ENCODE peak calls at places on chromosomes 5 and 9, in ten cellular contexts. R is CD8-positive, alpha-beta memory T cell; H is stomach; Y is CD8-positive, alpha-beta T cell; E is SK-N-SH; L is kidney epithelial cell; G is trophoblast cell; S is H1; Z is pancreas; U is HepG2. A is an unnamed sample.

GRCh38 chr5:132962429-132962928 is 955 bp downstream of the AFF4 start:
- DNase-seq in R (peak; percentile 39), H (no peak), Y (no peak), E (peak; percentile 56), L (no peak), G (no peak), S (no peak), Z (peak; percentile 33), U (peak; percentile 34), A (no peak)

GRCh38 chr9:107336718-107337360 is 53.8 kb downstream of the RAD23B start:
- DNase-seq in R (no peak), H (peak; percentile 73), Y (no peak), E (no peak), L (peak; percentile 35), G (no peak), S (no peak), Z (no peak), U (no peak), A (peak; percentile 34)

GRCh38 chr5:168401880-168402279 is 84.4 kb upstream of the RARS1 start:
- DNase-seq in R (no peak), H (peak; percentile 34), Y (no peak), E (no peak), L (peak; percentile 28), G (peak; percentile 64), S (no peak), Z (no peak), U (no peak), A (no peak)

GRCh38 chr5:63726491-63726890 is 235.8 kb downstream of the HTR1A start:
- DNase-seq in R (no peak), H (no peak), Y (no peak), E (no peak), L (no peak), G (no peak), S (no peak), Z (no peak), U (no peak), A (no peak)

GRCh38 chr5:73858054-73858453 is 232.1 kb downstream of the ARHGEF28 start:
- DNase-seq in R (no peak), H (no peak), Y (no peak), E (no peak), L (no peak), G (no peak), S (no peak), Z (no peak), U (peak; percentile 92), A (no peak)

GRCh38 chr5:83927140-83927733 is 206.6 kb upstream of the HAPLN1 start:
- DNase-seq in R (no peak), H (peak; percentile 60), Y (peak; percentile 27), E (peak; percentile 12), L (no peak), G (peak; percentile 64), S (peak; percentile 79), Z (peak; percentile 11), U (peak; percentile 41), A (peak; percentile 19)

GRCh38 chr5:150278046-150278760 is 11.4 kb downstream of the CAMK2A start:
- DNase-seq in R (no peak), H (no peak), Y (no peak), E (no peak), L (no peak), G (no peak), S (no peak), Z (no peak), U (no peak), A (no peak)

GRCh38 chr9:101029300-101030021 is 934 bp downstream of the PLPPR1 start:
- DNase-seq in R (no peak), H (no peak), Y (no peak), E (peak; percentile 4), L (no peak), G (no peak), S (no peak), Z (no peak), U (no peak), A (no peak)

GRCh38 chr5:39209924-39210323 is 9.4 kb downstream of the FYB1 start:
- DNase-seq in R (peak; percentile 83), H (peak; percentile 43), Y (peak; percentile 75), E (no peak), L (no peak), G (no peak), S (no peak), Z (no peak), U (no peak), A (no peak)

GRCh38 chr9:117247271-117247670 is 167.6 kb downstream of the ASTN2 start:
- DNase-seq in R (no peak), H (no peak), Y (no peak), E (peak; percentile 38), L (no peak), G (no peak), S (no peak), Z (peak; percentile 3), U (peak; percentile 2), A (no peak)

GRCh38 chr9:109745335-109746283 is 34.4 kb upstream of the PALM2AKAP2 start:
- DNase-seq in R (no peak), H (no peak), Y (no peak), E (no peak), L (no peak), G (no peak), S (no peak), Z (no peak), U (no peak), A (no peak)

GRCh38 chr5:35776757-35777156 is 79.9 kb upstream of the IL7R start:
- DNase-seq in R (no peak), H (no peak), Y (no peak), E (no peak), L (peak; percentile 18), G (no peak), S (no peak), Z (no peak), U (no peak), A (no peak)

GRCh38 chr5:133229931-133230664 is 178.3 kb downstream of the HSPA4 start:
- DNase-seq in R (no peak), H (no peak), Y (no peak), E (no peak), L (no peak), G (no peak), S (no peak), Z (no peak), U (no peak), A (no peak)

GRCh38 chr5:135154961-135155360 is 120.9 kb upstream of the PITX1 start:
- DNase-seq in R (no peak), H (no peak), Y (no peak), E (no peak), L (no peak), G (no peak), S (no peak), Z (no peak), U (no peak), A (no peak)

GRCh38 chr5:73591102-73591695 is 25.7 kb downstream of the UTP15 start:
- DNase-seq in R (peak; percentile 54), H (no peak), Y (peak; percentile 63), E (peak; percentile 54), L (peak; percentile 56), G (peak; percentile 60), S (no peak), Z (peak; percentile 43), U (peak; percentile 79), A (no peak)

GRCh38 chr9:127128341-127129072 is 6.1 kb upstream of the ANGPTL2 start:
- DNase-seq in R (no peak), H (no peak), Y (no peak), E (no peak), L (no peak), G (no peak), S (no peak), Z (no peak), U (no peak), A (peak; percentile 88)

GRCh38 chr5:102638316-102638715 is 116.8 kb upstream of the PAM start:
- DNase-seq in R (no peak), H (no peak), Y (no peak), E (no peak), L (no peak), G (no peak), S (no peak), Z (no peak), U (no peak), A (no peak)

DNA sequence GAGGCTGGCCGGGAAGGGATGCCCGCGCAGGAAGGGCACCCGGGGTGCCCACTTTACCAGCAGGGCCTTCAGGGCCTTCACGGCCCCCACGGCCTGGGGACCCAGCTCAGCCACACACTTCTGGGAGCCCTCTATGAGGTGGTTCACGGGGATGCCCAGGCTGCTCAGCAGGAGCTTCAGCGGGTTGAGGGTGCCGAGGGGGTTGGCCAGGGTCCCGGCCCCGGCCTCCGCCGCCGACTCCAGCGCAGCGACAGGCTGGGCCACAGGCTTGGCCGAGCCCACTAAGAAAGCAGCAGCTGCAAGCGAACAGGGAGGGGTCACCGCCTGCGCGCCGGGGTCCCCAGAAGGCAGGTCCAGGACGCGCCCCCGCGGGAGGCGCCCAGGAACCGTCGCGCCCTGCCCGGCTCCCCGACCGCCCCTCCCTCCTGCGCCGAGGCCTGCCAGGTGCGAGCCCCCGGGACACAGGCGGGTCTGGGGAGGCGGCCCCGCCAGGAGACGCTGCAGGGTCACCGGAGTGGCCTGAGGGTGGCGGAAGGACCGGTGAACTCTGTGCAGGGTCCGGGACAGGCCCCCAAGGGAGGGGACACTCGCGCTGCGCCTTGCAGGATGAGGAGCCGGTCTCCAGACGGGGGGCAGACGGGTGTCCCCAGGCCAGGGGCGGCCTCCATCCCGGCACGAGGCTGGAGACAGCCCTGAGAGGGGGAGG is 603 bp downstream of the SCGB3A1 start:
- DNase-seq in R (no peak), H (no peak), Y (no peak), E (peak; percentile 48), L (no peak), G (no peak), S (no peak), Z (no peak), U (no peak), A (no peak)
- H3K27me3 ChIP-seq in R (no peaks in the 10 kb centered on the region), H (peaks cover 63% of the 10 kb centered on the region), Y (peaks cover 5% of the 10 kb centered on the region), E (peaks cover 53% of the 10 kb centered on the region), L (peaks cover 44% of the 10 kb centered on the region), G (peaks cover 20% of the 10 kb centered on the region), S (peaks cover 22% of the 10 kb centered on the region), Z (peaks cover 6% of the 10 kb centered on the region), U (peaks cover 63% of the 10 kb centered on the region), A (no peaks in the 10 kb centered on the region)

DNA sequence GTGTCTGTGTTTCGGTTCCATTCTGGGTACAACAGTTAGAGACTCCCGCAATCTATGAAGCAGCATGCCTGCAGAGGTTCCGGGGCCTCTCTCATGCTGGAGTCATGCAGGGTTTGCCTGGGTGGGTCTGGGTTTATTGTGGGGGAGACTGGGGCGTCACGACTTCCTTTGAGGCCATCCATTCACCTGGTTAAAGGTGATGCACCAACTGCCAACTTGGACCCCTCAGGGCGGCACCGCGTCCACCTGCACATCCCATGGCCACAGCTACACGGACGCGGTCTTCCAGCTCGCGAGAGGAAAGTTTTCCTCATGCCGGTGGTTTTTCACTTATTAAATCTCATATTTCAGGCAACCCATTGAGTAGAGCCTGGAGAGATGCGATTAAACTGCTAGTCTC is 30.9 kb upstream of the IRX4 start:
- DNase-seq in R (no peak), H (no peak), Y (no peak), E (no peak), L (no peak), G (no peak), S (no peak), Z (no peak), U (no peak), A (no peak)
- H3K27me3 ChIP-seq in R (no peaks in the 10 kb centered on the region), H (peaks cover 34% of the 10 kb centered on the region), Y (no peaks in the 10 kb centered on the region), E (peaks cover 74% of the 10 kb centered on the region), L (no peaks in the 10 kb centered on the region), G (no peaks in the 10 kb centered on the region), S (no peaks in the 10 kb centered on the region), Z (no peaks in the 10 kb centered on the region), U (peaks cover 64% of the 10 kb centered on the region), A (no peaks in the 10 kb centered on the region)

GRCh38 chr9:124118894-124119293 is 107.3 kb downstream of the LHX2 start:
- DNase-seq in R (no peak), H (no peak), Y (no peak), E (no peak), L (no peak), G (no peak), S (no peak), Z (no peak), U (no peak), A (no peak)
- H3K27me3 ChIP-seq in R (no peaks in the 10 kb centered on the region), H (peaks cover 31% of the 10 kb centered on the region), Y (peaks cover 6% of the 10 kb centered on the region), E (no peaks in the 10 kb centered on the region), L (no peaks in the 10 kb centered on the region), G (no peaks in the 10 kb centered on the region), S (no peaks in the 10 kb centered on the region), Z (no peaks in the 10 kb centered on the region), U (peaks cover 8% of the 10 kb centered on the region), A (no peaks in the 10 kb centered on the region)

GRCh38 chr5:149043641-149044040 is 19.2 kb downstream of the SH3TC2 start:
- DNase-seq in R (no peak), H (no peak), Y (no peak), E (no peak), L (no peak), G (no peak), S (no peak), Z (no peak), U (no peak), A (no peak)
- H3K27me3 ChIP-seq in R (no peaks in the 10 kb centered on the region), H (no peaks in the 10 kb centered on the region), Y (no peaks in the 10 kb centered on the region), E (no peaks in the 10 kb centered on the region), L (no peaks in the 10 kb centered on the region), G (no peaks in the 10 kb centered on the region), S (no peaks in the 10 kb centered on the region), Z (no peaks in the 10 kb centered on the region), U (no peaks in the 10 kb centered on the region), A (no peaks in the 10 kb centered on the region)

A was measured in psoas muscle.